ENCODE peak calls at places on chromosomes 1 and 21, in four cellular contexts. N is fibroblast of lung, M is PC-9, C is hepatocyte. P is an unnamed sample.
A peak's percentile ranks its signal among the peaks of the same experiment; 100 is the strongest.

GRCh38 chr21:35051287-35051818 is 2.3 kb upstream of the RUNX1 start:
- DNase-seq in N (peak; percentile 95), M (peak; percentile 95), C (peak; percentile 87), P (peak; percentile 90)

GRCh38 chr1:51526248-51526647 is 7.2 kb upstream of the EPS15 start:
- DNase-seq in N (no peak), M (no peak), C (no peak), P (no peak)

GRCh38 chr1:21261551-21262281 is 28.5 kb downstream of the ECE1 start:
- DNase-seq in N (peak; percentile 97), M (peak; percentile 82), C (peak; percentile 83), P (peak; percentile 97)

GRCh38 chr1:240935921-240936320 is 324.0 kb upstream of the GREM2 start:
- DNase-seq in N (no peak), M (no peak), C (no peak), P (no peak)

GRCh38 chr21:25370311-25370744 is 237.0 kb downstream of the MRPL39 start:
- DNase-seq in N (peak; percentile 94), M (no peak), C (peak; percentile 31), P (peak; percentile 88)

GRCh38 chr21:44780767-44781459 is 20.7 kb downstream of the UBE2G2 start:
- DNase-seq in N (no peak), M (no peak), C (no peak), P (no peak)

GRCh38 chr21:33622253-33622652 is 19.3 kb downstream of the CRYZL1 start:
- DNase-seq in N (no peak), M (no peak), C (no peak), P (no peak)

GRCh38 chr1:216425577-216425976 is 2.3 kb upstream of the USH2A start:
- DNase-seq in N (peak; percentile 4), M (no peak), C (peak; percentile 28), P (no peak)

GRCh38 chr1:116239916-116240315 is 128.7 kb downstream of the MAB21L3 start:
- DNase-seq in N (no peak), M (peak; percentile 66), C (no peak), P (no peak)

GRCh38 chr1:42958488-42959317 is at the start of gene SLC2A1:
- DNase-seq in N (peak; percentile 92), M (peak; percentile 81), C (peak; percentile 97), P (peak; percentile 99)

GRCh38 chr21:46096596-46096981 is 1.3 kb upstream of the COL6A2 start:
- DNase-seq in N (no peak), M (no peak), C (no peak), P (peak; percentile 42)

GRCh38 chr1:109751531-109752260 is 10.9 kb upstream of the GSTM3 start:
- DNase-seq in N (no peak), M (no peak), C (no peak), P (peak; percentile 46)

DNA sequence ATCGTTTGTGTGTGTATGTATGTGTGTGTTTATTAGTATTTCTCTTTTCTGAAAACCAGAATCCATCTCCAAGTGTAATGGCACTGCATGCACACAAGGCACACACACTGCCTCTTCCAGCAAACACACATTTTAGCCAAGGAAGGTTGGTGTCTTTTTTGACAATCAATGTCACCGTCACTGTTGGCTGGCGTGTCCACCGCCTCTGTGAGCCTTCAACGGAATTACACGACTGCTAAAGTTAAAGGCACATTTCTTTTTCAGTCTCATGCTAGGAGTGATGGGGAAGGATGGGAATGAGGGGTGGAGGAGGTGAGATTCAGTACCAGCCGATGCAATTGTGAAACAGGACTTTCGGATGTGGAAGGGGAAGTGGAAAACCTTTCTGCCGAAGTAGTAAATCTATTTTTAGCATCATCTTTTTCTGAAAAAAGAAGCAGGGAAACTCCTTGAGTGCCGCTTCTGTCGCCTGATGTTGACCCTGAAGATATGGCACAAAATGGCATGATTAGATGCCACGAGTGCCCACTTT is 1.4 kb downstream of the ELAVL4 start:
- DNase-seq in N (no peak), M (no peak), C (no peak), P (no peak)
- H2AFZ ChIP-seq in N (no peak overlapping the region), M (no peak overlapping the region), C (no peak overlapping the region), P (no peak overlapping the region)

DNA sequence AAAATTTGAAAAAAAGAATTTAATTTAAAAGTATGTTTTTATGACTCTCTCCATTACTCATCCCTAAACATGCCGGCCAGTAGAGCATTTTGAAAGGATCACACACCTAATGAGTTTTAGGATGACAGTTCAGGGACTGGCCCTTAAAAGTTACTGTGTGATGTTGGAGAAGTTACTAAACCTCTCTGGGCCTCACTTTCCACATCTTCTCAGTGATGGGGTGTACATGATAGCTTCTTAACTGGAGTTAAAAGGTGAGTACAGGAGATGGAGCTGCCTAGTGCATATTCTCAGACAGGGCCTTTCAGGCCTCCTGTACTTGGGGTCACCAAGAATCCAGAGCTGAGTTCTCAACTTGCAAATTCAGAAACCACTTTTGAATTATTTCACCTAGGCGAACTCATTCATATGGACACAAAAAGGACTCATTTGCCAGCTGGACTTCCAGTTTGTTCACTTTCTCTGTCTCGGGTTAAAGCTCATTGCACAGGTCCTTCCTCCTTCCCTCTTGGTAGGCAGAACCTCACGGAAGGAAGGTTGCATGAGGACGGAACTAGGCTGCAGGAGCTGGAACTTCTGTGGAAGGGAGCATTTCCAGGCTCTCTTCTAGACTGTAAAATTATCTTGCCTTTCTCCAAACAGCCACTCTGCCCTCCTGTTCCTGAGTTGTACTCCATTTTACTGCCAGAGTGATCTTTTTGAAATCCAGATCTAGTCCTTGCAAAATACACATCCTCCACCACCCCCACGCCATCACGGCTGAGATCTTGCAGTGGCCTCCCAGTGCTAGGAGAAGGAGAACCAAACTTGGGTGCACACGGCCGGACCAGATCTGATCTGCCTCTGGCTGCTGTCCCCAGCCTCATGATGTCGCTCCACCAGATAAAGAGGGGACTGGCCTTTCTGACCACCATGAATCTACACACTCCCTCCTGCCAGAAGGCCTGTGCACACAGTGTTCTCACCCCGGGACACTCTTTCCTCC is 4.3 kb upstream of the SLC30A1 start:
- DNase-seq in N (no peak), M (no peak), C (no peak), P (no peak)
- H2AFZ ChIP-seq in N (no peak overlapping the region), M (no peak overlapping the region), C (no peak overlapping the region), P (no peak overlapping the region)

DNA sequence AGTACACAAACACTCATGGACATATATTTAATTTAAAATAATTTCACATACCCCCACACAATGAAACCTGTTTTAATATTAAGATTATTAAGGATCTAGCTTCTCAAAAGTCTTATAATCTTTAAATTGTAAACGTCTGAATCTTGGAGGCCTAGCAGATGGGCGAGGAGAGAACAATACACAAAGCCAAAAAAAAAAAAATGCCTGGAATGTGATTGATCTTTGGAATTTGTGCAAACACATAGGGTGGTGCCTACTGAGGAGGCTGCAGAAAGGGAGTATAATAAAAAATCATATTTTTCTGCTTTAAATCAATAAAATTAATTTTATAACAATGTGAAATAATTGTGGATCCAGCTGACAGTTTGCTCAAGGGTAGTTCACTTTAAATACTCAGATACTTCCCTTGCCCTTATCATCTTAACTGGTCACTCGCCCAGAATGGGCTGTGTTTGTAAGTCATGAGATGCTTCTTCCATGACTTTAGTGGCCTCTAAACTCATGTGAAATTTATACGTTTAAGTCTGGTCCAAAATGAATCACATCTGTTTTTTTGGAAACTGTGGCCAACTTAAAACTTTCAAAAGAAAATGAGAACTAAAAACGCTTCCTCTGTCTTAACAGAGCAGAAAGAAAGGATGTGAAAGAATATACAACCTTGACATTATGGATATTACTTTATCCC is 802.8 kb upstream of the CXADR start:
- DNase-seq in N (peak; percentile 75), M (no peak), C (no peak), P (peak; percentile 55)
- H2AFZ ChIP-seq in N (no peak overlapping the region), M (no peak overlapping the region), C (peak overlapping the region; percentile 7), P (no peak overlapping the region)

DNA sequence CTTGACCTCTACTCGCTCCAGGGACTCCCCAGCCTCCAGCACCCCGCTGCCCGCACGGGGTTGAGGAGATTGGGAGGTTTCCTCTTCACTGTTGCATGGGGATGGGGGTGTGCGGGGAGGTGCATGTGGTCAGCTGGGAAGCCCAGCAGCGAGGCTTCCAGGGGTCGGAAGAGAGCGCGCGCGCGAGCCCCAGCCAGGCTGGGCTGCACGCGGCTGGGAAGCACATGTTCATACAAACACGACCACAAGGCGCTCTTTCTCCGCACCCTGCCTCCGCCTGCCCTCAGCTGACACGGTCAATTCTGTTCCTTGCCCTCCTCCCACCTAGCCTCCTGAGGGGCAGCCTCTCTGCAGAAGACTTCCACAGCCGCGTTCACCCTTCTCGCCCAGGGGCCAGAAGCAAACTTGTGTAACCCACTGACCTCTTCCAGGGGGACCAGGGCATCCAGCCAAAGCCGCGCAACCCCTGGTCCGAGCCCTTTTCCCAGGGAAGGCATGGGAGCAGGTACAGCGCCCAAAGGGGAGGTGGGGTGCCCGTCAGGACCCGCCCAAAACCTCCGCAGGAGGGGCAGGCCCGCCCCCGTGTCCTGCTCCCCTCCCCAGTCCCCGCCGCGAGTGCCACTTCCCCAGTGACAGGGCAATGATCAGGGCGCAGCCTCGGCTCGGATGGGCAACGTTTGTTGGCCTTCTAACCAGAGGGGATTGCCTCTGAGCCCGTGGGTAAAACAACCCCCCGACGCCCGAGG is 1.3 kb downstream of the COL24A1 start:
- DNase-seq in N (peak; percentile 42), M (no peak), C (peak; percentile 34), P (peak; percentile 86)
- H2AFZ ChIP-seq in N (peak overlapping the region; percentile 66), M (no peak overlapping the region), C (peak overlapping the region; percentile 15), P (peak overlapping the region; percentile 90)

DNA sequence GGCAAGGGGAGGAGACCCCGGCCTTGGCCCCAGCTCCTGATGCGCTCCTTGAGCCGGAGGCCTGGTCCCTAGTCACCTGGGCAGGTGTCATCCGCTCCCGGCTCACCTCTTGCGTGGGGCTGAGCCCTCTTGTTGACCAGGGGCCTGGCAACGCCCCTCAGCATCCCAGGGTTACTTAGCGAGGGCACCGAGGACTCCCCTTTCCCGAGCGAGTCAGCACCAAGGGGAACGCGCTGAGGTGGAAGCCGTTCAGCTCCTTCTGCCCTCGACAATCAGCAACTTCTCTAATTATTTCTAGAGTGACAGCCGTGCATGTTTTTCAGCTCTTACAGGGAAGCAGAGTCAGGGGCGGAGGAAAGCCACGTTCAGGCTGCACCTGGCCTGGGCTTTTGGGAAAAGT is 522 bp downstream of the SLC45A1 start:
- DNase-seq in N (no peak), M (no peak), C (no peak), P (no peak)
- H2AFZ ChIP-seq in N (peak overlapping the region; percentile 58), M (no peak overlapping the region), C (peak overlapping the region; percentile 57), P (peak overlapping the region; percentile 87)

P was measured in osteoblast.